ENCODE peak calls at places on chromosome 2, in ten cellular contexts. G, U, N, C, J, M, B, L, V and W are unnamed samples.

GRCh38 chr2:197515798-197516761 is at the start of gene MOB4:
- DNase-seq in G (peak), U (peak), N (peak), C (peak), J (peak), M (peak), B (peak), L (peak), V (peak), W (peak)

GRCh38 chr2:189222440-189222839 is 42.9 kb upstream of the COL5A2 start:
- DNase-seq in G (no peak), U (peak), N (peak), C (peak), J (no peak), M (peak), B (no peak), L (no peak), V (no peak), W (no peak)

GRCh38 chr2:127576433-127577207 is 41.1 kb downstream of the MYO7B start:
- DNase-seq in G (no peak), U (no peak), N (peak), C (peak), J (peak), M (no peak), B (peak), L (no peak), V (peak), W (peak)

GRCh38 chr2:157897106-157897971 is 21.2 kb upstream of the ACVR1 start:
- DNase-seq in G (peak), U (no peak), N (no peak), C (no peak), J (no peak), M (no peak), B (no peak), L (peak), V (no peak), W (peak)

GRCh38 chr2:95728878-95729511 is 137.2 kb downstream of the TRIM43 start:
- DNase-seq in G (no peak), U (peak), N (peak), C (peak), J (peak), M (peak), B (no peak), L (peak), V (peak), W (peak)

GRCh38 chr2:15808980-15809379 is 131.4 kb upstream of the MYCN start:
- DNase-seq in G (no peak), U (no peak), N (no peak), C (no peak), J (no peak), M (no peak), B (no peak), L (no peak), V (no peak), W (no peak)

GRCh38 chr2:75896779-75897366 is 186.2 kb upstream of the GCFC2 start:
- DNase-seq in G (no peak), U (peak), N (peak), C (peak), J (no peak), M (peak), B (no peak), L (no peak), V (no peak), W (no peak)

GRCh38 chr2:151078889-151079288 is 182.8 kb downstream of the RBM43 start:
- DNase-seq in G (no peak), U (no peak), N (no peak), C (no peak), J (no peak), M (no peak), B (no peak), L (no peak), V (no peak), W (no peak)

GRCh38 chr2:240762971-240763370 is 57.0 kb downstream of the KIF1A start:
- DNase-seq in G (no peak), U (no peak), N (no peak), C (no peak), J (no peak), M (no peak), B (no peak), L (no peak), V (no peak), W (no peak)

GRCh38 chr2:1563943-1564342 is 150.7 kb downstream of the TPO start:
- DNase-seq in G (no peak), U (no peak), N (no peak), C (no peak), J (no peak), M (no peak), B (no peak), L (no peak), V (no peak), W (no peak)

GRCh38 chr2:23904692-23905091 is 22.2 kb downstream of the ATAD2B start:
- DNase-seq in G (no peak), U (no peak), N (peak), C (no peak), J (peak), M (no peak), B (no peak), L (no peak), V (peak), W (no peak)

GRCh38 chr2:16665746-16666452 is at the start of gene CYRIA:
- DNase-seq in G (peak), U (no peak), N (peak), C (peak), J (peak), M (peak), B (no peak), L (peak), V (no peak), W (peak)

GRCh38 chr2:165122521-165122920 is 81.3 kb downstream of the SCN3A start:
- DNase-seq in G (no peak), U (no peak), N (no peak), C (no peak), J (no peak), M (no peak), B (no peak), L (no peak), V (no peak), W (no peak)

GRCh38 chr2:112662702-112663101 is 17.0 kb downstream of the SLC20A1 start:
- DNase-seq in G (no peak), U (no peak), N (no peak), C (no peak), J (no peak), M (no peak), B (no peak), L (no peak), V (no peak), W (no peak)

GRCh38 chr2:76572981-76573380 is 862.3 kb upstream of the GCFC2 start:
- DNase-seq in G (no peak), U (no peak), N (no peak), C (no peak), J (no peak), M (no peak), B (no peak), L (no peak), V (no peak), W (no peak)

GRCh38 chr2:157874997-157875719 is 972 bp downstream of the ACVR1 start:
- DNase-seq in G (peak), U (peak), N (peak), C (peak), J (peak), M (no peak), B (no peak), L (peak), V (peak), W (no peak)

GRCh38 chr2:3282056-3282998 is 95.3 kb downstream of the EIPR1 start:
- DNase-seq in G (no peak), U (no peak), N (peak), C (peak), J (peak), M (no peak), B (peak), L (no peak), V (peak), W (no peak)

GRCh38 chr2:28009732-28010131 is 119.2 kb downstream of the BABAM2 start:
- DNase-seq in G (no peak), U (no peak), N (peak), C (no peak), J (no peak), M (no peak), B (no peak), L (no peak), V (no peak), W (no peak)

GRCh38 chr2:26678026-26678425 is 14.5 kb upstream of the KCNK3 start:
- DNase-seq in G (no peak), U (no peak), N (no peak), C (no peak), J (no peak), M (no peak), B (no peak), L (no peak), V (no peak), W (no peak)

GRCh38 chr2:146147448-146148012 is 1627.6 kb upstream of the ZEB2 start:
- DNase-seq in G (no peak), U (no peak), N (no peak), C (no peak), J (no peak), M (no peak), B (no peak), L (no peak), V (no peak), W (no peak)

GRCh38 chr2:69013837-69014796 is 1.1 kb downstream of the ANTXR1 start:
- DNase-seq in G (no peak), U (peak), N (peak), C (no peak), J (peak), M (no peak), B (no peak), L (no peak), V (peak), W (no peak)

GRCh38 chr2:130967020-130967495 is 126.2 kb downstream of the FAM168B start:
- DNase-seq in G (no peak), U (no peak), N (no peak), C (no peak), J (no peak), M (no peak), B (no peak), L (no peak), V (no peak), W (no peak)

GRCh38 chr2:8761529-8762164 is 75.8 kb downstream of the KIDINS220 start:
- DNase-seq in G (peak), U (peak), N (peak), C (peak), J (peak), M (no peak), B (no peak), L (no peak), V (peak), W (no peak)

GRCh38 chr2:118223487-118224136 is 135.3 kb downstream of the INSIG2 start:
- DNase-seq in G (peak), U (no peak), N (no peak), C (no peak), J (no peak), M (peak), B (no peak), L (no peak), V (no peak), W (no peak)

GRCh38 chr2:20108655-20109396 is 57.4 kb upstream of the LAPTM4A start:
- DNase-seq in G (no peak), U (no peak), N (peak), C (peak), J (no peak), M (no peak), B (no peak), L (no peak), V (no peak), W (no peak)

GRCh38 chr2:86048383-86048701 is 57.3 kb downstream of the POLR1A start:
- DNase-seq in G (no peak), U (no peak), N (no peak), C (no peak), J (no peak), M (no peak), B (peak), L (no peak), V (no peak), W (no peak)